ENCODE peak calls at places on chromosomes 13 and 19, in eight cellular contexts. I, U, K, E, B, W, J and O are unnamed samples. For H3K4me1, the result is how much of the 10 kb centered on the place peaks cover.

GRCh38 chr13:94609196-94609595 is 7.5 kb downstream of the GPR180 start:
- DNase-seq in I (no peak), U (no peak), K (no peak), E (no peak), B (no peak), W (no peak), J (no peak), O (no peak)

GRCh38 chr19:30719991-30720329 is 347.8 kb downstream of the ZNF536 start:
- DNase-seq in I (peak), U (peak), K (no peak), E (no peak), B (peak), W (peak), J (no peak), O (peak)

GRCh38 chr19:6362351-6362801 is 1.0 kb downstream of the CLPP start:
- DNase-seq in I (peak), U (no peak), K (no peak), E (no peak), B (no peak), W (no peak), J (no peak), O (no peak)

GRCh38 chr19:52039169-52039568 is 9.5 kb downstream of the ZNF432 start:
- DNase-seq in I (no peak), U (no peak), K (no peak), E (no peak), B (no peak), W (no peak), J (no peak), O (no peak)

GRCh38 chr13:19888799-19889198 is 25.4 kb upstream of the ZMYM5 start:
- DNase-seq in I (peak), U (no peak), K (no peak), E (no peak), B (no peak), W (no peak), J (no peak), O (no peak)

GRCh38 chr19:21694171-21694906 is 73.0 kb downstream of the ZNF100 start:
- DNase-seq in I (no peak), U (peak), K (no peak), E (no peak), B (no peak), W (no peak), J (no peak), O (no peak)

GRCh38 chr19:46350758-46351159 is 3.9 kb downstream of the PPP5C start:
- DNase-seq in I (no peak), U (no peak), K (no peak), E (no peak), B (no peak), W (no peak), J (no peak), O (peak)

GRCh38 chr13:103547914-103548313 is 481.7 kb upstream of the SLC10A2 start:
- DNase-seq in I (no peak), U (no peak), K (no peak), E (no peak), B (no peak), W (no peak), J (no peak), O (no peak)

GRCh38 chr13:94966380-94966779 is 254.0 kb upstream of the SOX21 start:
- DNase-seq in I (no peak), U (no peak), K (no peak), E (no peak), B (no peak), W (no peak), J (no peak), O (no peak)

GRCh38 chr19:17871878-17872250 is at the start of gene SLC5A5:
- DNase-seq in I (no peak), U (no peak), K (no peak), E (no peak), B (peak), W (no peak), J (no peak), O (no peak)

GRCh38 chr19:1220452-1221037 is 15.0 kb downstream of the STK11 start:
- DNase-seq in I (no peak), U (no peak), K (no peak), E (peak), B (no peak), W (no peak), J (no peak), O (no peak)

DNA sequence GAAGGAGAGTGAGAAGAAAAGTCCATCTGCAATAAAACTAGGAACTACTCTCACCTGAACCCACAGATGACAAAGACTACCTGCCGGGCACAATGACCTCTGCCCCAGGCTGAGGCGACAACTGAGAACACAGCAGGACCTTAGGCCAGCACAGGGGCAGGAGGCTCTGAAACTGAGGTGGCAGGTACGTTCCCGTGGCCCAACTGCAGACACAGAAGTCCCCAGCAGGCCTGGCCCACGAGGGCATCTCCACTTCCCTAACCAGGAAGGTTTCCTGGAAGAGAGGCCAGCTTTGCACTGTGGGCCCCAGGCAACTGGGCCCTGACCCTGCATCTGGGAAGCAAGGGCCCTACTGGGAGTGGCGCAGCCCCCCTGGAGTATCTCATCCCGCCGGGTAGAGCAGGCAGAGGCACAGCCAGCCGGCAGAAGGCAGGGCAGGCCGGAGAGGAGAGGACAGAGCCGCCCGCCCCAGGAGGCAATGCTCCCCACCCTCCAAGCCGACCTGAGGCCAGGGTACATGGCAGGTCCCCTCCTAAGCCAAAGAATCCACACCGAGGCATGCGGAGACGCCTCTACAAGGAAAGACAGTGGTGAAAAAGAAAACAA is 32.7 kb downstream of the STK24 start:
- DNase-seq in I (no peak), U (no peak), K (no peak), E (no peak), B (no peak), W (no peak), J (no peak), O (no peak)
- H3K4me1 ChIP-seq in I (under half), U (under half), K (under half), E (under half), B (under half), W (under half), J (under half), O (under half)

DNA sequence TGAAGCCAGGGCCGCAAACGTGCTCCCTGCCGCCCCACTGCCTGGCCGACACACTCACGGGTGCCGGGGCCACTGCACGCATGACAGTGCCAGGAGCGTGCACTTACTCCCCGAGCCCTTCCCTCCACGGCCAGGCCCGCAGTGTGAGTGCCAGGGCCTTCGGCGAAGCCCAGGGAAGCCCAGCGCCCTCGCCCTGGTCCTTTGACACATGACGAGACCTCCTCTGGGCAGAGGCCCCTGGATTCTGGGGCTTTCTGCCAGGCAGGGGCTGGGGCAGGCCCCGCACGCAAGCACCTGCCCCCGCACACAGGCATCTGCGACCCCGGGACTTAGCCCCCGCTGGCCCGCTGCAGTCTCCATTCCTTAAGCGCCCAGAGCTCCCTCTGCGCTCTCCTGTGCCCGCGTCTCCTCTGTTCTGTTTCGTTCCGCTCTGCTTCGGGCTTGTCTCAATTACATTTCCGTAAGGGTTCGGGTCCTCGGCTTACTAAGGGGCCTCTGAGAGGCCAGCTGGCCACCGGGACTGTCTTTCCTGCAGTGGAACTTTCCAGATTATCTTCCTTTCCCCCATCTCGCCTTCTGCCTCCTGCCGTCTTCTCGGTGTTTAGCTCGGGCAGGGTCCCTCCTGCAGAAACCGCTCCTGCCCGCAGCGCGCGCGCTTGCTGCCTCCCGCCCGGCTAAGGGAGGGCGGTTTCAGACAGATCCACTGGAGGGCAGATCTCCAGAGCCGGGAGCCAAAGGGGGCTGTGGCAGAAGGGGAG is 98.8 kb downstream of the ING1 start:
- DNase-seq in I (peak), U (no peak), K (no peak), E (no peak), B (peak), W (peak), J (no peak), O (no peak)
- H3K4me3 ChIP-seq in I (peak), U (peak), K (no peak), E (no peak), B (peak), W (no peak), J (no peak), O (peak)

DNA sequence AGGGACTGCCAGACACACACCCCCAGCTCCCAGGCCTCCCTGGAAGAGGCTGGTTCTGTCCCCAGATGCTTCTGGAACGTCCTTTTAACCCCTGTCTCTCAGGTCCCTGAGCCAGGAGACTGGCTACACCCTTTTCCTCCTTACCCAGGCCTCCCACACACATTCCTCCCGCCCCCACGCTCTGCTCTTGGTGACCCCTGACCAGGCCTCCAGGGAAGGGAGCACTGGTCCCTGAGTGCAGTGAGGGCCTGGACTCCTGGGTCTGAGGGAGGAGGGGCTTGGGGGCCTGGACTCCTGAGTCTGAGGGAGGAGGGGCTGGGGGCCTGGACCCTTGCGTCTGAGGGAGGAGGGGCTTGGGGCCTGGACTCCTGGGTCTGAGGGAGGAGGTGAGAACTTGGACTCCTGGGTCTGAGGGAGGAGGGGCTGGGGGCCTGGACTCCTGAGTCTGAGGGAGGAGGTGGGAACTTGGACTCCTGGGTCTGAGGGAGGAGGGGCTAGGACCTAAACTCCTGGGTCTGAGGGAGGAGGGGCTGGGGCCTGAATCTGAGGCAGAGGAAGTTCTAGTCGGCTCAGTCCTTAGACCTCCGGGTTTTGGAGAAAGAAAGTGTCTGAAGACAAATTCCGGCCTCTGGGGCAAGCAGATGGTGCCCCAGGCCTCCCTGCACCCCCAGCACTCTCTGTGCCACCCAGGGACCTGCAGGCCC is 530 bp downstream of the KLK6 start:
- DNase-seq in I (no peak), U (no peak), K (no peak), E (no peak), B (no peak), W (no peak), J (no peak), O (no peak)
- H3K4me1 ChIP-seq in I (under half), U (under half), K (under half), E (under half), B (under half), W (under half), J (under half), O (under half)

DNA sequence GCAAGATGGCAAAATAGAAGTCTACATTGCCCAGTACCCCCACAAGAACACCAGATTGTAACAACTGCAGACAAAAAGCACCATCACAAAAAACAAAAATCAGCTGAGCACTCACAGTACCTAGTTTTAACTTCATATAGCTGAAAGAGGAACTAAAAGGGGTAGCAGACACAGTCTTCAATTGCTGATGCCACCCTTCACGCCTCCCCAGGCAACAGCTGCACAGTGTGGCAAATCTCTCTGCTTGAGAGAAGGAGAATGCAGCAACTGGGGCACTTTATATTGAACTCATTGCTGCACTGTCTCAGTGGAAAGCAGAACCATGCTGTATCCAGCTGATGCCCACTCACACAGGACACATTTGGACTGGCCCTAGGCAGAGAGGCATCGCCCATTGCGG is 2714.5 kb upstream of the PCDH20 start:
- DNase-seq in I (no peak), U (no peak), K (no peak), E (no peak), B (no peak), W (no peak), J (no peak), O (no peak)
- H3K4me3 ChIP-seq in I (no peak), U (no peak), K (no peak), E (no peak), B (no peak), W (no peak), J (no peak), O (no peak)

GRCh38 chr19:11045536-11045935 is 43.7 kb upstream of the LDLR start:
- DNase-seq in I (no peak), U (no peak), K (no peak), E (no peak), B (no peak), W (no peak), J (no peak), O (no peak)

GRCh38 chr19:11050323-11051114 is 38.7 kb upstream of the LDLR start:
- DNase-seq in I (no peak), U (no peak), K (no peak), E (no peak), B (no peak), W (no peak), J (no peak), O (no peak)

GRCh38 chr19:11044436-11044835 is 44.8 kb upstream of the LDLR start:
- DNase-seq in I (no peak), U (peak), K (no peak), E (no peak), B (no peak), W (no peak), J (no peak), O (no peak)

GRCh38 chr19:11046608-11047354 is 42.5 kb upstream of the LDLR start:
- DNase-seq in I (no peak), U (no peak), K (no peak), E (no peak), B (no peak), W (no peak), J (no peak), O (no peak)

GRCh38 chr19:11047856-11048255 is 41.4 kb upstream of the LDLR start:
- DNase-seq in I (no peak), U (no peak), K (no peak), E (no peak), B (no peak), W (no peak), J (no peak), O (no peak)
- H3K4me1 ChIP-seq in I (under half), U (under half), K (under half), E (under half), B (under half), W (under half), J (under half), O (under half)